ENCODE peak calls at places on chromosomes 1 and 21, in eight cellular contexts. P, V, N, S, E, K, O and X are unnamed samples.

GRCh38 chr1:10494754-10495474 is 20.2 kb downstream of the PEX14 start:
- DNase-seq in P (peak; percentile 67), V (no peak), N (peak; percentile 71), S (peak; percentile 63), E (peak; percentile 66), K (peak; percentile 66), O (peak; percentile 42), X (peak; percentile 52)

GRCh38 chr1:226990133-226990716 is 50.1 kb downstream of the COQ8A start:
- DNase-seq in P (no peak), V (no peak), N (no peak), S (peak; percentile 38), E (no peak), K (peak; percentile 88), O (peak; percentile 9), X (no peak)

GRCh38 chr1:170162385-170163226 is 16.8 kb downstream of the NTMT2 start:
- DNase-seq in P (peak; percentile 83), V (no peak), N (no peak), S (peak; percentile 60), E (no peak), K (no peak), O (peak; percentile 94), X (peak; percentile 73)

GRCh38 chr1:114549137-114549536 is 32.3 kb downstream of the BCAS2 start:
- DNase-seq in P (no peak), V (no peak), N (no peak), S (no peak), E (no peak), K (no peak), O (no peak), X (no peak)

GRCh38 chr1:47694011-47694890 is 256.4 kb downstream of the FOXD2 start:
- DNase-seq in P (no peak), V (no peak), N (no peak), S (no peak), E (no peak), K (no peak), O (no peak), X (no peak)

GRCh38 chr1:43962324-43962723 is 7.5 kb upstream of the DPH2 start:
- DNase-seq in P (no peak), V (no peak), N (no peak), S (no peak), E (no peak), K (no peak), O (no peak), X (no peak)

GRCh38 chr1:85616736-85617135 is 36.2 kb downstream of the CCN1 start:
- DNase-seq in P (no peak), V (no peak), N (no peak), S (no peak), E (no peak), K (no peak), O (no peak), X (no peak)

GRCh38 chr1:186026946-186027345 is 292.8 kb downstream of the HMCN1 start:
- DNase-seq in P (no peak), V (no peak), N (no peak), S (no peak), E (no peak), K (no peak), O (peak; percentile 46), X (no peak)

GRCh38 chr1:208149776-208150514 is 94.2 kb downstream of the PLXNA2 start:
- DNase-seq in P (no peak), V (no peak), N (peak; percentile 45), S (peak; percentile 40), E (no peak), K (peak; percentile 67), O (peak; percentile 11), X (no peak)

GRCh38 chr1:154849645-154850131 is 20.4 kb downstream of the KCNN3 start:
- DNase-seq in P (no peak), V (no peak), N (no peak), S (no peak), E (no peak), K (no peak), O (no peak), X (no peak)

DNA sequence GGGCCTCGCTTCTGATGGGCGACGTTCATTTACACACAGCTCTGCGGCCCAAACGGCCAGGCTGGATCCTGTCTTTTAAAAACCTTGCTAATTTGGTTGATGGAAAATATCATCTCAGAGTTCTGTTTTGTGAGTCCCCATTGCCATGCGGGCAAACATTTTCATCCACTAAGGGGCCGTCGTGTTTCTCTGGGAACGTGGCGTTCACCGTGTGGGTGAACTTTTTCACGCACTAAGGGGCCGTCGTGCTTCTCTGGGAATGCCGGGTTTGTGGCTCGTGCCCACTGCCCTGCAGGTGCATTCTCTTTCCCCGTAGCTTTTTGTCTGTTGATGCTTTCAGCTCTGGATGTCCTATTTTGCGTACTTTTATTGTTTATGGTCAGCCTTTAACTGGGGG is 6.8 kb downstream of the COL18A1 start:
- DNase-seq in P (no peak), V (no peak), N (no peak), S (no peak), E (no peak), K (peak; percentile 19), O (no peak), X (no peak)
- H3K36me3 ChIP-seq in P (no peaks in the 10 kb centered on the region), V (no peaks in the 10 kb centered on the region), N (no peaks in the 10 kb centered on the region), S (no peaks in the 10 kb centered on the region), E (no peaks in the 10 kb centered on the region), K (no peaks in the 10 kb centered on the region), O (peaks cover 3% of the 10 kb centered on the region), X (peaks cover 3% of the 10 kb centered on the region)

GRCh38 chr1:214107322-214108096 is 119.7 kb downstream of the PROX1 start:
- DNase-seq in P (peak; percentile 16), V (no peak), N (peak; percentile 41), S (peak; percentile 80), E (no peak), K (no peak), O (no peak), X (no peak)
- H3K4me3 ChIP-seq in P (peak overlapping the region; percentile 50), V (no peak overlapping the region), N (peak overlapping the region; percentile 46), S (peak overlapping the region; percentile 40), E (no peak overlapping the region), K (no peak overlapping the region), O (peak overlapping the region; percentile 43), X (no peak overlapping the region)

GRCh38 chr1:241423541-241424479 is 66.8 kb upstream of the RGS7 start:
- DNase-seq in P (peak; percentile 62), V (no peak), N (no peak), S (no peak), E (no peak), K (no peak), O (no peak), X (no peak)
- TF ChIP-seq CTCF in P (no peak), V (no peak), N (no peak), S (no peak), E (no peak), K (no peak), O (peak; percentile 32), X (peak; percentile 15)

DNA sequence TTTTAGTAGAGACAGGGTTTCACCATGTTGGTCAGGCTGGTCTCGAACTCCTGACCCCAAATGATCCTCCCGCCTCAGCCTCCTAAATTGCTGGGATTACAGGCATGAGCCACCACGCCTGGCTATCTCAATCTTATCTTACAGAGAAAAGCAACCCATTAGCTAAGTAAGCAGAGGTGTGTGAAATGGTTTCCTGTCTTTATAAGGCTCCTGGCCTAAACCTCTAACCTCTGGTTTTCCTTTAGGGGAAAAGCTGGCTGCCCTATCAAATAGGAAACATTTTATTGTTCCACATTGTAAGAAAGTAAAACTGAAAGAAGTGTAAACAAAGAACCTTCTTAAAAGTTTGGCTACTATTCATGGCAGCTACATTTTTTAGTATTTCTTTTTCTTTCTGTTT is 78.3 kb upstream of the MORC3 start:
- DNase-seq in P (no peak), V (no peak), N (no peak), S (no peak), E (no peak), K (no peak), O (no peak), X (no peak)
- H3K36me3 ChIP-seq in P (peaks cover 13% of the 10 kb centered on the region), V (peaks cover 68% of the 10 kb centered on the region), N (peaks cover 59% of the 10 kb centered on the region), S (peaks cover 7% of the 10 kb centered on the region), E (peaks cover 16% of the 10 kb centered on the region), K (peaks cover 4% of the 10 kb centered on the region), O (peaks cover 7% of the 10 kb centered on the region), X (peaks cover 1% of the 10 kb centered on the region)

DNA sequence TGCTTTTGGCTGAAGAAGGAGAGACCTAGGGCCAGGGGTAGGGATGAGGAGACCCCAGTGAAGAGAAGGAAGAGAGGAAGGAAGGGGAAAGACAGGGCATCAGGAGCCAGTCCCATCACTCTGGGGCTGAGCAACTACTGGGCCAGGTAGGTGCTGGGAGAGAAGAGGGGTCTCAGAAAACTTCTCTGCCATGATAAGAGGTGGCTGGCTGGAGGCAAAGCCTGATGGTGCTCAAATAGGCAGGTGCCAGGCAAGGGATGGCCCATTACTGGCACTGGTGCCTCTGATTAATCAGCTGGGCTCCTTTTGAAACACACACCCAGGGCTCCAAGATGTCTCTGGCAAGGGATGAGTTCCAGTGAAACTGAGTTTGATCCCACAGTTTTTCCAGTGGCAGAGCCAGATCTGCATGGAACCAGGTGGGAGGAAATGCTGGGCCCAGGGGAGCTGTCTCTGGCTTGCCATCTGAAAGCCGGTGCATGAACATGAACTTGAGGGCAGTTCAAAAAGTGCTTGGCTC is 2.8 kb downstream of the CSF1 start:
- DNase-seq in P (no peak), V (no peak), N (no peak), S (no peak), E (no peak), K (no peak), O (no peak), X (no peak)
- H3K4me3 ChIP-seq in P (peak overlapping the region; percentile 91), V (peak overlapping the region; percentile 76), N (peak overlapping the region; percentile 96), S (peak overlapping the region; percentile 97), E (no peak overlapping the region), K (no peak overlapping the region), O (no peak overlapping the region), X (no peak overlapping the region)

GRCh38 chr1:151476083-151476482 is 16.8 kb upstream of the POGZ start:
- DNase-seq in P (no peak), V (no peak), N (no peak), S (no peak), E (no peak), K (no peak), O (no peak), X (no peak)
- TF ChIP-seq CTCF in P (no peak), V (no peak), N (no peak), S (no peak), E (no peak), K (no peak), O (no peak), X (no peak)

GRCh38 chr1:17584539-17584938 is 45.0 kb downstream of the ARHGEF10L start:
- DNase-seq in P (no peak), V (no peak), N (no peak), S (no peak), E (no peak), K (no peak), O (no peak), X (no peak)

GRCh38 chr1:17588048-17588781 is 48.7 kb downstream of the ARHGEF10L start:
- DNase-seq in P (peak; percentile 68), V (no peak), N (peak; percentile 80), S (peak; percentile 72), E (no peak), K (peak; percentile 92), O (no peak), X (no peak)

GRCh38 chr1:17586172-17586963 is 46.9 kb downstream of the ARHGEF10L start:
- DNase-seq in P (peak; percentile 87), V (no peak), N (no peak), S (no peak), E (no peak), K (no peak), O (peak; percentile 62), X (peak; percentile 70)

GRCh38 chr1:17585266-17585987 is 45.9 kb downstream of the ARHGEF10L start:
- DNase-seq in P (no peak), V (no peak), N (no peak), S (no peak), E (no peak), K (no peak), O (no peak), X (no peak)

DNA sequence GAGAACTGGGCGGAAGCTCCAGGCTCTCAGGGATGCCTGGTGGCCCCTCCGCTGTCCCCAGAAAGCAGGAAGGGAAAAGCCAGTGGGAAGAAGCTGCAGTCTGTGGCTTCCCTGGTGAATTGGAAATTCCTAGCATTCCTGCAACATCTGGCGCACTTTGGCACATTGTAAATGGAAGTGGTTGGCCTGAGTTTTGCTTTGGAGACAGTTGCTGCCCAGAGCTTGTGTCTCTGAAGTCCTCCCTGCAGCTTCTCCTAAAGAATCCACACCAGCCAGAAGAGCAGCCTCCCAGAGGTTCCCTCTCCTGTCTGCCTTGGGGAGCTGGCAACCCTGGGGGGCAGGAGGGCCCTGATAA is 48.2 kb downstream of the ARHGEF10L start:
- DNase-seq in P (peak; percentile 75), V (no peak), N (no peak), S (no peak), E (no peak), K (no peak), O (peak; percentile 46), X (no peak)
- H3K36me3 ChIP-seq in P (no peaks in the 10 kb centered on the region), V (peaks cover 84% of the 10 kb centered on the region), N (no peaks in the 10 kb centered on the region), S (no peaks in the 10 kb centered on the region), E (no peaks in the 10 kb centered on the region), K (no peaks in the 10 kb centered on the region), O (no peaks in the 10 kb centered on the region), X (no peaks in the 10 kb centered on the region)